ENCODE peak calls at places on chromosomes 5 and 9, in seven cellular contexts. S, K, Q, Z, L, A and D are unnamed samples.
A peak's percentile ranks its signal among the peaks of the same experiment; 100 is the strongest.

GRCh38 chr5:138450971-138451370 is 12.1 kb downstream of the REEP2 start:
- DNase-seq in S (peak; percentile 52), K (no peak), Q (no peak), Z (no peak), L (no peak), A (no peak), D (no peak)

GRCh38 chr5:151034422-151035379 is 14.3 kb downstream of the GPX3 start:
- DNase-seq in S (no peak), K (no peak), Q (peak; percentile 68), Z (no peak), L (no peak), A (no peak), D (no peak)

GRCh38 chr5:154421868-154422267 is 23.9 kb upstream of the SAP30L start:
- DNase-seq in S (no peak), K (no peak), Q (no peak), Z (peak; percentile 53), L (no peak), A (peak; percentile 54), D (peak; percentile 61)

GRCh38 chr5:142551242-142552067 is 134.4 kb downstream of the FGF1 start:
- DNase-seq in S (peak; percentile 62), K (no peak), Q (no peak), Z (no peak), L (no peak), A (no peak), D (peak; percentile 34)

GRCh38 chr9:135081264-135081660 is 6.2 kb upstream of the OLFM1 start:
- DNase-seq in S (peak; percentile 40), K (no peak), Q (no peak), Z (no peak), L (no peak), A (no peak), D (no peak)

GRCh38 chr9:123132696-123133095 is 99.2 kb downstream of the GPR21 start:
- DNase-seq in S (no peak), K (no peak), Q (no peak), Z (no peak), L (no peak), A (no peak), D (no peak)

GRCh38 chr9:133056533-133056932 is 5.2 kb upstream of the CEL start:
- DNase-seq in S (no peak), K (peak; percentile 23), Q (no peak), Z (no peak), L (no peak), A (no peak), D (no peak)

GRCh38 chr9:89463986-89464901 is 33.7 kb downstream of the SEMA4D start:
- DNase-seq in S (peak; percentile 52), K (peak; percentile 76), Q (no peak), Z (no peak), L (no peak), A (no peak), D (no peak)

GRCh38 chr5:180142008-180142803 is 66.8 kb downstream of the RASGEF1C start:
- DNase-seq in S (no peak), K (no peak), Q (no peak), Z (no peak), L (no peak), A (no peak), D (no peak)

GRCh38 chr9:114263853-114264510 is 58.9 kb upstream of the ORM1 start:
- DNase-seq in S (no peak), K (no peak), Q (no peak), Z (no peak), L (no peak), A (peak; percentile 46), D (peak; percentile 86)

GRCh38 chr9:137306546-137307254 is 4.6 kb upstream of the NRARP start:
- DNase-seq in S (no peak), K (no peak), Q (no peak), Z (no peak), L (no peak), A (no peak), D (no peak)

GRCh38 chr9:16281707-16282106 is 588.8 kb downstream of the BNC2 start:
- DNase-seq in S (no peak), K (no peak), Q (no peak), Z (no peak), L (no peak), A (no peak), D (no peak)

GRCh38 chr9:99807276-99807852 is 14.3 kb upstream of the NR4A3 start:
- DNase-seq in S (peak; percentile 85), K (peak; percentile 63), Q (peak; percentile 63), Z (peak; percentile 50), L (peak; percentile 41), A (peak; percentile 83), D (peak; percentile 70)

GRCh38 chr5:104628906-104629305 is 1066.3 kb upstream of the NUDT12 start:
- DNase-seq in S (no peak), K (no peak), Q (no peak), Z (no peak), L (peak; percentile 4), A (no peak), D (no peak)

GRCh38 chr5:142433526-142434321 is 108.9 kb upstream of the SPRY4 start:
- DNase-seq in S (no peak), K (no peak), Q (peak; percentile 42), Z (peak; percentile 46), L (peak; percentile 79), A (no peak), D (no peak)

GRCh38 chr5:132363431-132364112 is 5.9 kb upstream of the SLC22A5 start:
- DNase-seq in S (no peak), K (no peak), Q (peak; percentile 95), Z (no peak), L (peak; percentile 94), A (no peak), D (no peak)

GRCh38 chr9:98214811-98215210 is 22.4 kb upstream of the CORO2A start:
- DNase-seq in S (no peak), K (no peak), Q (no peak), Z (no peak), L (no peak), A (no peak), D (no peak)

GRCh38 chr5:35745666-35746065 is 111.0 kb upstream of the IL7R start:
- DNase-seq in S (no peak), K (no peak), Q (no peak), Z (no peak), L (no peak), A (no peak), D (no peak)

GRCh38 chr5:95669540-95669939 is 13.3 kb downstream of the SPATA9 start:
- DNase-seq in S (peak; percentile 96), K (peak; percentile 59), Q (no peak), Z (no peak), L (peak; percentile 99), A (no peak), D (peak; percentile 26)

GRCh38 chr5:52947851-52948250 is 41.3 kb upstream of the ITGA2 start:
- DNase-seq in S (no peak), K (no peak), Q (peak; percentile 26), Z (no peak), L (peak; percentile 53), A (no peak), D (no peak)

GRCh38 chr9:136117291-136118060 is 1.2 kb downstream of the TMEM250 start:
- DNase-seq in S (no peak), K (peak; percentile 72), Q (no peak), Z (peak; percentile 61), L (peak; percentile 7), A (peak; percentile 58), D (peak; percentile 45)

GRCh38 chr5:89584339-89584956 is 701.5 kb upstream of the MEF2C start:
- DNase-seq in S (no peak), K (no peak), Q (peak; percentile 88), Z (no peak), L (peak; percentile 88), A (no peak), D (no peak)

GRCh38 chr9:71036501-71036900 is 84.9 kb downstream of the TRPM3 start:
- DNase-seq in S (no peak), K (no peak), Q (peak; percentile 18), Z (peak; percentile 6), L (peak; percentile 12), A (no peak), D (no peak)

GRCh38 chr5:82376309-82376708 is 98.2 kb upstream of the RPS23 start:
- DNase-seq in S (no peak), K (no peak), Q (no peak), Z (no peak), L (no peak), A (no peak), D (no peak)

GRCh38 chr5:82376833-82377232 is 98.7 kb upstream of the RPS23 start:
- DNase-seq in S (no peak), K (no peak), Q (no peak), Z (no peak), L (no peak), A (no peak), D (no peak)

GRCh38 chr5:82381591-82381990 is 103.4 kb upstream of the RPS23 start:
- DNase-seq in S (no peak), K (no peak), Q (no peak), Z (no peak), L (no peak), A (no peak), D (no peak)

GRCh38 chr5:82374637-82375036 is 96.5 kb upstream of the RPS23 start:
- DNase-seq in S (no peak), K (no peak), Q (no peak), Z (no peak), L (no peak), A (no peak), D (no peak)

GRCh38 chr5:82375488-82376294 is 97.5 kb upstream of the RPS23 start:
- DNase-seq in S (no peak), K (no peak), Q (no peak), Z (peak; percentile 47), L (peak; percentile 61), A (no peak), D (no peak)
- TF ChIP-seq CTCF in S (no peak), K (no peak), Q (no peak), Z (no peak), L (no peak), A (no peak), D (no peak)

GRCh38 chr5:1265026-1265425 is 29.8 kb downstream of the TERT start:
- DNase-seq in S (no peak), K (no peak), Q (no peak), Z (no peak), L (no peak), A (no peak), D (no peak)
- H3K9me3 ChIP-seq in S (peaks cover 3% of the 10 kb centered on the region), K (no peaks in the 10 kb centered on the region), Q (peaks cover 12% of the 10 kb centered on the region), Z (no peaks in the 10 kb centered on the region), L (no peaks in the 10 kb centered on the region), A (no peaks in the 10 kb centered on the region), D (peaks cover 30% of the 10 kb centered on the region)

DNA sequence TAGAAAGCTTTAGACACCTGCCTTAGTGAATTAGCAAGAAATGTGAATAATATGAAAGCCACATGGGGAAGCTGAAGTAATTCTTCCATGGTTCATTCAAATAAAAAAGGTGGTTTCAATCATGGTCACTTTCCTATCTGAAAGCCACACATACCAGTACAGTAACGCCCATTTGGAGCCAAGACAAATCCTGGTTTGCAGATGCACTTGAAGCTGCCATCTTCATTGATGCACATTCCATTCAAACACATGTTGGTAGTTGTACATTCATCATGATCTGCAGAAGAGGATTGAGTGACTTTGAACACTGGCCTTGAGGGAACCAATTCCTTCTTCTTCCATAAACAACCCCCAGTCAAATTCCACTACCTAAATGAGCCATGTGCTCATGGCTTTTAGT is 161.5 kb downstream of the FBN2 start:
- DNase-seq in S (no peak), K (no peak), Q (no peak), Z (no peak), L (peak; percentile 56), A (no peak), D (no peak)
- H3K36me3 ChIP-seq in S (no peaks in the 10 kb centered on the region), K (no peaks in the 10 kb centered on the region), Q (peaks cover 7% of the 10 kb centered on the region), Z (no peaks in the 10 kb centered on the region), L (no peaks in the 10 kb centered on the region), A (no peaks in the 10 kb centered on the region), D (no peaks in the 10 kb centered on the region)

DNA sequence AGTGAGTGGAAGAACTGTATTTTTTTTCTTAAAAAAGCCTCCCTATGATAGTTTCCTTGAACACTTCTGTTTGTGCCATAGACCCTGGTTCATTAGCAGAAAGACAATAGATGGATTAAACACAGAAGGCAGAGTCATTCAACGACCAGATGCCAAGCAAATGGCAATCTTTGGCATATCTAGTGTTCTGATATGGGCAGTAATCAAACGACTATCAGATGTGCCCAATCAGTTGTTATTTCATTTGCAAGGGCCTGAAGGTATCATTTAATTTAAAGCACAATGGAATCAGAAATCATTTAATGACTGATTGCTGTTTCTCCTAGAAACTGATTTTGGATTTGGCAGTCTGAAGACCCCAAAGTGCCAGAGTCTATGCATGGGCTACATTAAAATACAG is 61.3 kb downstream of the SGCD start:
- DNase-seq in S (no peak), K (no peak), Q (no peak), Z (no peak), L (no peak), A (no peak), D (no peak)
- TF ChIP-seq CTCF in S (no peak), K (no peak), Q (no peak), Z (no peak), L (no peak), A (no peak), D (no peak)